ENCODE peak calls at places on chromosomes 11 and 22, in ten cellular contexts. One of them, this sample, is unnamed.

GRCh38 chr11:63504933-63505586 is 824 bp upstream of the LGALS12 start:
- DNase-seq in RWPE2: no peak
- DNase-seq in OCI-LY7: no peak
- DNase-seq in CD8-positive, alpha-beta T cell: no peak
- DNase-seq in ovary: no peak
- DNase-seq in PC-9: no peak
- DNase-seq in colonic mucosa: no peak
- DNase-seq in cardiac muscle cell: no peak
- DNase-seq in adrenal gland: peak; percentile 54
- DNase-seq in AG04450: no peak
- DNase-seq in this sample: no peak

GRCh38 chr22:38872172-38872830 is at the start of gene CBX6:
- DNase-seq in RWPE2: peak; percentile 85
- DNase-seq in OCI-LY7: peak; percentile 96
- DNase-seq in CD8-positive, alpha-beta T cell: peak; percentile 93
- DNase-seq in ovary: peak; percentile 97
- DNase-seq in PC-9: peak; percentile 73
- DNase-seq in colonic mucosa: peak; percentile 92
- DNase-seq in cardiac muscle cell: peak; percentile 97
- DNase-seq in adrenal gland: peak; percentile 97
- DNase-seq in AG04450: peak; percentile 63
- DNase-seq in this sample: peak; percentile 98

GRCh38 chr11:67504950-67505561 is at the start of gene PITPNM1:
- DNase-seq in RWPE2: peak; percentile 70
- DNase-seq in OCI-LY7: peak; percentile 81
- DNase-seq in CD8-positive, alpha-beta T cell: peak; percentile 65
- DNase-seq in ovary: peak; percentile 49
- DNase-seq in PC-9: no peak
- DNase-seq in colonic mucosa: peak; percentile 84
- DNase-seq in cardiac muscle cell: peak; percentile 68
- DNase-seq in adrenal gland: peak; percentile 72
- DNase-seq in AG04450: no peak
- DNase-seq in this sample: peak; percentile 83

GRCh38 chr11:10108901-10109665 is 184.9 kb downstream of the SBF2 start:
- DNase-seq in RWPE2: no peak
- DNase-seq in OCI-LY7: no peak
- DNase-seq in CD8-positive, alpha-beta T cell: no peak
- DNase-seq in ovary: peak; percentile 33
- DNase-seq in PC-9: no peak
- DNase-seq in colonic mucosa: no peak
- DNase-seq in cardiac muscle cell: no peak
- DNase-seq in adrenal gland: peak; percentile 25
- DNase-seq in AG04450: no peak
- DNase-seq in this sample: no peak

GRCh38 chr11:67031791-67032561 is 9.0 kb downstream of the SYT12 start:
- DNase-seq in RWPE2: no peak
- DNase-seq in OCI-LY7: no peak
- DNase-seq in CD8-positive, alpha-beta T cell: no peak
- DNase-seq in ovary: no peak
- DNase-seq in PC-9: peak; percentile 92
- DNase-seq in colonic mucosa: no peak
- DNase-seq in cardiac muscle cell: no peak
- DNase-seq in adrenal gland: peak; percentile 84
- DNase-seq in AG04450: peak; percentile 18
- DNase-seq in this sample: peak; percentile 51

GRCh38 chr11:112784323-112785073 is 176.7 kb upstream of the NCAM1 start:
- DNase-seq in RWPE2: no peak
- DNase-seq in OCI-LY7: no peak
- DNase-seq in CD8-positive, alpha-beta T cell: no peak
- DNase-seq in ovary: peak; percentile 70
- DNase-seq in PC-9: peak; percentile 58
- DNase-seq in colonic mucosa: no peak
- DNase-seq in cardiac muscle cell: peak; percentile 83
- DNase-seq in adrenal gland: peak; percentile 58
- DNase-seq in AG04450: no peak
- DNase-seq in this sample: no peak

GRCh38 chr11:5992150-5992549 is 5.4 kb upstream of the OR52L1 start:
- DNase-seq in RWPE2: no peak
- DNase-seq in OCI-LY7: no peak
- DNase-seq in CD8-positive, alpha-beta T cell: no peak
- DNase-seq in ovary: no peak
- DNase-seq in PC-9: no peak
- DNase-seq in colonic mucosa: no peak
- DNase-seq in cardiac muscle cell: no peak
- DNase-seq in adrenal gland: no peak
- DNase-seq in AG04450: no peak
- DNase-seq in this sample: no peak

GRCh38 chr11:12377106-12377823 is at the start of gene PARVA:
- DNase-seq in RWPE2: no peak
- DNase-seq in OCI-LY7: no peak
- DNase-seq in CD8-positive, alpha-beta T cell: no peak
- DNase-seq in ovary: peak; percentile 72
- DNase-seq in PC-9: peak; percentile 43
- DNase-seq in colonic mucosa: peak; percentile 77
- DNase-seq in cardiac muscle cell: peak; percentile 91
- DNase-seq in adrenal gland: peak; percentile 71
- DNase-seq in AG04450: peak; percentile 47
- DNase-seq in this sample: peak; percentile 78

GRCh38 chr11:120229451-120230424 is 10.2 kb upstream of the POU2F3 start:
- DNase-seq in RWPE2: no peak
- DNase-seq in OCI-LY7: peak; percentile 25
- DNase-seq in CD8-positive, alpha-beta T cell: no peak
- DNase-seq in ovary: peak; percentile 60
- DNase-seq in PC-9: no peak
- DNase-seq in colonic mucosa: no peak
- DNase-seq in cardiac muscle cell: peak; percentile 34
- DNase-seq in adrenal gland: no peak
- DNase-seq in AG04450: no peak
- DNase-seq in this sample: no peak

GRCh38 chr11:58575377-58576020 is at the start of gene LPXN:
- DNase-seq in RWPE2: no peak
- DNase-seq in OCI-LY7: peak; percentile 83
- DNase-seq in CD8-positive, alpha-beta T cell: peak; percentile 60
- DNase-seq in ovary: no peak
- DNase-seq in PC-9: no peak
- DNase-seq in colonic mucosa: no peak
- DNase-seq in cardiac muscle cell: no peak
- DNase-seq in adrenal gland: peak; percentile 45
- DNase-seq in AG04450: no peak
- DNase-seq in this sample: no peak

GRCh38 chr11:47005441-47005840 is 68.9 kb downstream of the CSTPP1 start:
- DNase-seq in RWPE2: no peak
- DNase-seq in OCI-LY7: no peak
- DNase-seq in CD8-positive, alpha-beta T cell: no peak
- DNase-seq in ovary: no peak
- DNase-seq in PC-9: no peak
- DNase-seq in colonic mucosa: no peak
- DNase-seq in cardiac muscle cell: no peak
- DNase-seq in adrenal gland: no peak
- DNase-seq in AG04450: no peak
- DNase-seq in this sample: no peak

GRCh38 chr11:109794501-109794900 is 298.7 kb upstream of the ZC3H12C start:
- DNase-seq in RWPE2: no peak
- DNase-seq in OCI-LY7: no peak
- DNase-seq in CD8-positive, alpha-beta T cell: no peak
- DNase-seq in ovary: no peak
- DNase-seq in PC-9: no peak
- DNase-seq in colonic mucosa: no peak
- DNase-seq in cardiac muscle cell: no peak
- DNase-seq in adrenal gland: no peak
- DNase-seq in AG04450: no peak
- DNase-seq in this sample: no peak

GRCh38 chr22:27220349-27220748 is 563.0 kb downstream of the MIAT start:
- DNase-seq in RWPE2: no peak
- DNase-seq in OCI-LY7: no peak
- DNase-seq in CD8-positive, alpha-beta T cell: no peak
- DNase-seq in ovary: no peak
- DNase-seq in PC-9: no peak
- DNase-seq in colonic mucosa: no peak
- DNase-seq in cardiac muscle cell: no peak
- DNase-seq in adrenal gland: no peak
- DNase-seq in AG04450: peak; percentile 46
- DNase-seq in this sample: no peak

GRCh38 chr22:38831166-38831945 is 12.5 kb downstream of the NPTXR start:
- DNase-seq in RWPE2: peak; percentile 49
- DNase-seq in OCI-LY7: no peak
- DNase-seq in CD8-positive, alpha-beta T cell: no peak
- DNase-seq in ovary: no peak
- DNase-seq in PC-9: peak; percentile 87
- DNase-seq in colonic mucosa: no peak
- DNase-seq in cardiac muscle cell: no peak
- DNase-seq in adrenal gland: no peak
- DNase-seq in AG04450: peak; percentile 10
- DNase-seq in this sample: peak; percentile 16

GRCh38 chr11:19938051-19938856 is 222.0 kb downstream of the DBX1 start:
- DNase-seq in RWPE2: no peak
- DNase-seq in OCI-LY7: peak; percentile 42
- DNase-seq in CD8-positive, alpha-beta T cell: no peak
- DNase-seq in ovary: no peak
- DNase-seq in PC-9: no peak
- DNase-seq in colonic mucosa: peak; percentile 38
- DNase-seq in cardiac muscle cell: peak; percentile 75
- DNase-seq in adrenal gland: peak; percentile 48
- DNase-seq in AG04450: no peak
- DNase-seq in this sample: peak; percentile 74

GRCh38 chr11:125025968-125026367 is 37.1 kb upstream of the SLC37A2 start:
- DNase-seq in RWPE2: no peak
- DNase-seq in OCI-LY7: no peak
- DNase-seq in CD8-positive, alpha-beta T cell: no peak
- DNase-seq in ovary: no peak
- DNase-seq in PC-9: no peak
- DNase-seq in colonic mucosa: no peak
- DNase-seq in cardiac muscle cell: no peak
- DNase-seq in adrenal gland: no peak
- DNase-seq in AG04450: no peak
- DNase-seq in this sample: no peak

DNA sequence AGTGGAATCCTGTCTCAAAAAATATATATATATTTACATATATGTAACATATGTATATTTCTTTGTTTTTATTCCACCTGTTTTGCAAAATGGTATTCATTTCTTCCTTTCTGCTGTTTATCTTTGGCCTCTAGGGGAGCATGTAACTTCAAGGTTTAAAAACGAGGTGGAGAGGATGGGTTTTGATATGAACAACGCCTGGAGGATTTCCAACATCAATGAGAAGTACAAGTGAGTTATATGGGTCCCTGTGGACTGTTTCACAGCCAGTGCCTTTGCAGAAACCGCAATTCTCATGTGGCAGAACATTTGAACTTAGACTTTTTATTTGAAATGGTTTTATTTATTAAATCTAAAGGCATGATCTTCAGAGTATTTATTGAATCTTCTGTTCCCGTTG is 81.6 kb upstream of the HORMAD2 start:
- DNase-seq in RWPE2: no peak
- DNase-seq in OCI-LY7: peak; percentile 26
- DNase-seq in CD8-positive, alpha-beta T cell: no peak
- DNase-seq in ovary: no peak
- DNase-seq in PC-9: no peak
- DNase-seq in colonic mucosa: no peak
- DNase-seq in cardiac muscle cell: no peak
- DNase-seq in adrenal gland: no peak
- DNase-seq in AG04450: no peak
- DNase-seq in this sample: no peak
- TF ChIP-seq CTCF in RWPE2: no peak
- TF ChIP-seq CTCF in OCI-LY7: peak; percentile 63
- TF ChIP-seq CTCF in CD8-positive, alpha-beta T cell: no peak
- TF ChIP-seq CTCF in ovary: no peak
- TF ChIP-seq CTCF in PC-9: no peak
- TF ChIP-seq CTCF in colonic mucosa: no peak
- TF ChIP-seq CTCF in cardiac muscle cell: no peak
- TF ChIP-seq CTCF in adrenal gland: no peak
- TF ChIP-seq CTCF in AG04450: peak; percentile 50
- TF ChIP-seq CTCF in this sample: no peak

DNA sequence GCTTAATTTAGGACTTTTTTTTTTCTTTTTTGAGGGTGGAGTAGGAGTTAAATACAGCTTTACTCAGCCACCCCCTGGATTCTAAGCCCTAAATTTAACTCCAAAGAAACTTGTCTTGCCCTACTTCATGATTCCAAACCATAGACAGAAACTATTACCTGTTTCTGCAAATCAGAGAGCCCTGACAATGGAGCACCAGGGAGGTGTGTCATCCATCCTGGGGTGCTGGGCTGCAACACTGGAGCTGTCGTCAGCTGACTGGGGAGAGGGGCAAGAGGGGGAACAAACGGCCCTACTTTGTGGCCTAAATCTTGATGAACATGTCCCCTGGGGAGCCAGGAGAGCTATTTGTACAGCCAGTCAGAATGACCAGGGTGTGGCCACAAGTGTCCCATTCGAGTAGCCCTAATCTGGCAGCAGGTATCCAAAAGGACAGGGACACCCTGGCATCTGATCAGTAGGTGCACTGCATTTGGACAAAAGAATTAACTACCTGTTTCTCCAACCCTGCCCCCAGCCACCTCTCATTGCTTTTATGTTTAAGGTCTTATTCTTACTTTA is 50.8 kb downstream of the PLEKHA7 start:
- DNase-seq in RWPE2: no peak
- DNase-seq in OCI-LY7: no peak
- DNase-seq in CD8-positive, alpha-beta T cell: no peak
- DNase-seq in ovary: no peak
- DNase-seq in PC-9: no peak
- DNase-seq in colonic mucosa: no peak
- DNase-seq in cardiac muscle cell: no peak
- DNase-seq in adrenal gland: no peak
- DNase-seq in AG04450: no peak
- DNase-seq in this sample: no peak
- H3K4me3 ChIP-seq in RWPE2: no peak overlapping the region
- H3K4me3 ChIP-seq in OCI-LY7: no peak overlapping the region
- H3K4me3 ChIP-seq in CD8-positive, alpha-beta T cell: no peak overlapping the region
- H3K4me3 ChIP-seq in ovary: no peak overlapping the region
- H3K4me3 ChIP-seq in PC-9: no peak overlapping the region
- H3K4me3 ChIP-seq in colonic mucosa: no peak overlapping the region
- H3K4me3 ChIP-seq in cardiac muscle cell: no peak overlapping the region
- H3K4me3 ChIP-seq in adrenal gland: no peak overlapping the region
- H3K4me3 ChIP-seq in AG04450: no peak overlapping the region
- H3K4me3 ChIP-seq in this sample: no peak overlapping the region

GRCh38 chr22:49697047-49697446 is 130.6 kb downstream of the BRD1 start:
- DNase-seq in RWPE2: no peak
- DNase-seq in OCI-LY7: no peak
- DNase-seq in CD8-positive, alpha-beta T cell: no peak
- DNase-seq in ovary: no peak
- DNase-seq in PC-9: no peak
- DNase-seq in colonic mucosa: no peak
- DNase-seq in cardiac muscle cell: no peak
- DNase-seq in adrenal gland: no peak
- DNase-seq in AG04450: no peak
- DNase-seq in this sample: no peak
- H3K9me3 ChIP-seq in RWPE2: peaks cover 5% of the 10 kb centered on the region
- H3K9me3 ChIP-seq in OCI-LY7: peaks cover 9% of the 10 kb centered on the region
- H3K9me3 ChIP-seq in CD8-positive, alpha-beta T cell: no peaks in the 10 kb centered on the region
- H3K9me3 ChIP-seq in ovary: peaks cover 5% of the 10 kb centered on the region
- H3K9me3 ChIP-seq in PC-9: peaks cover 17% of the 10 kb centered on the region
- H3K9me3 ChIP-seq in colonic mucosa: no peaks in the 10 kb centered on the region
- H3K9me3 ChIP-seq in cardiac muscle cell: no peaks in the 10 kb centered on the region
- H3K9me3 ChIP-seq in adrenal gland: no peaks in the 10 kb centered on the region
- H3K9me3 ChIP-seq in AG04450: peaks cover 52% of the 10 kb centered on the region
- H3K9me3 ChIP-seq in this sample: peaks cover 10% of the 10 kb centered on the region

DNA sequence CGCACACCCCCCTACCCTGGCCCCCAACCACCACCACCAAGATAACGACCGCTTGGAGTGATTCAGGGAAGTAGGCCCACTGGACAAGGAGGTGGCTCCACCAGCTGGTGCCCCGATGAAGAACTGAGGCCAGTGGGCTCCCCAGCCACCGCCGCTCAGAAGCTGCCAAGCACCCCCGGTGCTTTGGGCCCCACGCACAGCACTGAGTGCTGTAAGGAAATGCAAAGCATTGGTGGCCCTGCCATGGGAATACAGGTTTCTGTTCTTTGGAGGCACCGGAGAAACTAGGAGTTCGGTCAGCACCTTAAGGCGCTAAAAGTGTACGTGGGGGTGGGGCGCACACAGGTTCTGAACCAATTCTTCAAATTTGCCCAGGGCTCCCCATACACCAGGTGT is 664 bp upstream of the PRSS23 start:
- DNase-seq in RWPE2: no peak
- DNase-seq in OCI-LY7: no peak
- DNase-seq in CD8-positive, alpha-beta T cell: no peak
- DNase-seq in ovary: peak; percentile 29
- DNase-seq in PC-9: peak; percentile 46
- DNase-seq in colonic mucosa: peak; percentile 24
- DNase-seq in cardiac muscle cell: peak; percentile 41
- DNase-seq in adrenal gland: no peak
- DNase-seq in AG04450: no peak
- DNase-seq in this sample: peak; percentile 79
- TF ChIP-seq CTCF in RWPE2: no peak
- TF ChIP-seq CTCF in OCI-LY7: no peak
- TF ChIP-seq CTCF in CD8-positive, alpha-beta T cell: no peak
- TF ChIP-seq CTCF in ovary: no peak
- TF ChIP-seq CTCF in PC-9: no peak
- TF ChIP-seq CTCF in colonic mucosa: no peak
- TF ChIP-seq CTCF in cardiac muscle cell: peak; percentile 17
- TF ChIP-seq CTCF in adrenal gland: no peak
- TF ChIP-seq CTCF in AG04450: peak; percentile 15
- TF ChIP-seq CTCF in this sample: peak; percentile 58